ENCODE peak calls at places on chromosomes 1 and 21, in four cellular contexts. Q is H9, I is IMR-90, N is mesenchymal stem cell. U is an unnamed sample.
A peak's percentile ranks its signal among the peaks of the same experiment; 100 is the strongest.

GRCh38 chr1:244861683-244862082 is 2.7 kb downstream of the HNRNPU start:
- DNase-seq in N (no peak), I (no peak), Q (no peak), U (no peak)

GRCh38 chr1:227938911-227939790 is 8.6 kb downstream of the WNT9A start:
- DNase-seq in I (no peak), N (no peak), Q (no peak), U (no peak)

GRCh38 chr1:47985001-47985400 is 12.2 kb downstream of the TRABD2B start:
- DNase-seq in Q (no peak), N (no peak), I (no peak), U (no peak)

GRCh38 chr1:206591236-206591635 is 21.0 kb downstream of the EIF2D start:
- DNase-seq in I (no peak), Q (no peak), N (no peak), U (no peak)

GRCh38 chr1:7373251-7373650 is 397.8 kb upstream of the VAMP3 start:
- DNase-seq in Q (peak; percentile 23), I (no peak), N (no peak), U (no peak)

GRCh38 chr1:162055062-162055461 is 14.4 kb upstream of the NOS1AP start:
- DNase-seq in I (peak; percentile 87), N (peak; percentile 86), Q (no peak), U (no peak)

GRCh38 chr1:58596631-58597052 is 19.6 kb upstream of the TACSTD2 start:
- DNase-seq in I (no peak), N (no peak), Q (no peak), U (peak; percentile 52)

GRCh38 chr1:115062542-115063004 is 26.7 kb downstream of the TSPAN2 start:
- DNase-seq in Q (no peak), I (no peak), N (no peak), U (peak; percentile 20)

GRCh38 chr1:78070758-78071157 is 25.0 kb downstream of the GIPC2 start:
- DNase-seq in Q (no peak), N (no peak), I (peak; percentile 94), U (no peak)

GRCh38 chr1:178938281-178938958 is 67.5 kb upstream of the ANGPTL1 start:
- DNase-seq in Q (no peak), N (no peak), I (no peak), U (no peak)

GRCh38 chr21:35911412-35912191 is 148.7 kb downstream of the SETD4 start:
- DNase-seq in Q (no peak), N (no peak), I (no peak), U (no peak)

GRCh38 chr1:201074018-201074417 is 38.2 kb downstream of the CACNA1S start:
- DNase-seq in I (no peak), Q (no peak), N (no peak), U (peak; percentile 12)

GRCh38 chr21:35543746-35544145 is 494.6 kb upstream of the RUNX1 start:
- DNase-seq in N (no peak), Q (no peak), I (no peak), U (no peak)

GRCh38 chr21:35491114-35491513 is 442.0 kb upstream of the RUNX1 start:
- DNase-seq in Q (no peak), I (peak; percentile 10), N (peak; percentile 19), U (no peak)

GRCh38 chr1:151047925-151048644 is 534 bp downstream of the C1orf56 start:
- DNase-seq in Q (peak; percentile 87), N (peak; percentile 77), I (peak; percentile 57), U (peak; percentile 20)

GRCh38 chr1:153360190-153360589 is 2.5 kb downstream of the S100A9 start:
- DNase-seq in Q (no peak), I (no peak), N (no peak), U (no peak)

GRCh38 chr1:44237721-44238457 is 24.6 kb downstream of the DMAP1 start:
- DNase-seq in Q (peak; percentile 95), N (peak; percentile 83), I (peak; percentile 25), U (peak; percentile 36)

GRCh38 chr1:76268341-76268740 is 193.8 kb downstream of the ST6GALNAC3 start:
- DNase-seq in Q (no peak), I (no peak), N (no peak), U (no peak)

GRCh38 chr1:226702318-226702956 is 36.6 kb downstream of the ITPKB start:
- DNase-seq in I (peak; percentile 88), Q (no peak), N (peak; percentile 49), U (no peak)

GRCh38 chr1:208048904-208049303 is 138.0 kb upstream of the CD34 start:
- DNase-seq in N (no peak), Q (no peak), I (no peak), U (peak; percentile 93)

GRCh38 chr1:205922806-205923205 is 20.4 kb downstream of the SLC26A9 start:
- DNase-seq in I (no peak), N (no peak), Q (peak; percentile 5), U (no peak)

GRCh38 chr1:24289937-24290595 is 29.1 kb upstream of the GRHL3 start:
- DNase-seq in Q (no peak), N (peak; percentile 82), I (peak; percentile 81), U (no peak)

GRCh38 chr1:223001653-223002634 is 141.1 kb downstream of the TLR5 start:
- DNase-seq in I (no peak), Q (no peak), N (no peak), U (no peak)

GRCh38 chr1:161864577-161864976 is 98.5 kb downstream of the ATF6 start:
- DNase-seq in N (peak; percentile 40), I (peak; percentile 51), Q (no peak), U (no peak)

GRCh38 chr1:169548312-169548711 is 38.0 kb downstream of the F5 start:
- DNase-seq in I (no peak), N (no peak), Q (no peak), U (no peak)

GRCh38 chr1:38624341-38625039 is 235.1 kb downstream of the RRAGC start:
- DNase-seq in N (no peak), Q (no peak), I (no peak), U (no peak)

GRCh38 chr1:116766616-116767469 is 12.6 kb downstream of the CD2 start:
- DNase-seq in Q (no peak), I (no peak), N (no peak), U (peak; percentile 72)

GRCh38 chr1:245067257-245067656 is 87.5 kb upstream of the KIF26B start:
- DNase-seq in N (no peak), I (peak; percentile 55), Q (no peak), U (no peak)

GRCh38 chr1:91774520-91775203 is 111.3 kb downstream of the TGFBR3 start:
- DNase-seq in I (peak; percentile 89), N (no peak), Q (no peak), U (no peak)

GRCh38 chr21:42942244-42942643 is 16.8 kb upstream of the ERVH48-1 start:
- DNase-seq in I (no peak), Q (no peak), N (no peak), U (peak; percentile 51)

GRCh38 chr21:42941696-42942085 is 16.3 kb upstream of the ERVH48-1 start:
- DNase-seq in I (no peak), N (no peak), Q (no peak), U (peak; percentile 88)

GRCh38 chr21:42937960-42938580 is 12.6 kb upstream of the ERVH48-1 start:
- DNase-seq in N (no peak), I (no peak), Q (no peak), U (no peak)

GRCh38 chr21:42939581-42940413 is 14.4 kb upstream of the ERVH48-1 start:
- DNase-seq in N (peak; percentile 97), Q (no peak), I (peak; percentile 99), U (peak; percentile 94)
- H2BK120ac ChIP-seq in N (no peak overlapping the region), Q (no peak overlapping the region), I (peak overlapping the region; percentile 81), U (peak overlapping the region; percentile 3)

DNA sequence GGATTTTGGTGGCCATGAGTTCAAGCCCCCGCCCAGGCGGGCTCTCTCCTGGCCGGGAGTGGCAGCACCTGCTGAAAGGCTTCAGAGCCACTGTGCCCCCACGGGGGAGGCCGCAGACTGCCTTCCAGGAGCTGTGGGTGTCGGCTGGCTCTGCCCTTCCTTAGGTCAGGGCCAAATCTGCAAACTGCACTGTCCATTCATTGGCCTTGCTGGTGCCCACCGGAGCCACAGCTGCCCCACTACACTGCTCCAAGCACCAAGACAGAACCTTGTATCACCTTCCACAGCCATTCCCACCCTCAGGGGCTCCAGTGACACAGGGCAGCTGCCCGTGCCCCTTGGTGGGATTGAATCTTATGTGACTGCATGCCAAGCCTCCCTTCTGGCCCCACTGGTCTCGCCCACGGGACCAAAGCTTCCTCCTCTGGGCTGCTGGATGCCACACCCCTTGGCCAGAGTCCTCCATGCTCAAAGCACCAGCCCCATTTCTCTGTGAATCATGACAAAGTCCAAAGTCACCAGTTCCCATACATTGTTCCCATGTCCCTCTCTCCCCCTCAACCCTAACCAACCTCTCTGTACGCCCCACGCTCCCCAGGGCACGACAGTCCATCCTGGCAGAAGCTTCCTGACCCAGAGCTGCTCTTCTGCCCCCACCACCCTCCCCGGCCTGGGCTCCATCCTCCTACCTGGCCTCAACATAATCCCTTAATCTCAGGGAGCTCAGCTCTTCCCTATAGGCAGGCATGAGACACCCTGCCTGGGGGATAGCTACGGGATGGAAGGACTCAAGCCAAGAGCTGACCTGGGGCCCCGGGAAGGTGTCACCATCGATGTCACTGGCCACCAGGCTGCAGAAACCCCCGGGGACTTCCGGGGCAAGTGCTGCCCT is 20.9 kb upstream of the GPR153 start:
- DNase-seq in N (no peak), Q (no peak), I (no peak), U (no peak)
- H2AFZ ChIP-seq in N (no peak overlapping the region), Q (no peak overlapping the region), I (peak overlapping the region; percentile 51), U (no peak overlapping the region)

DNA sequence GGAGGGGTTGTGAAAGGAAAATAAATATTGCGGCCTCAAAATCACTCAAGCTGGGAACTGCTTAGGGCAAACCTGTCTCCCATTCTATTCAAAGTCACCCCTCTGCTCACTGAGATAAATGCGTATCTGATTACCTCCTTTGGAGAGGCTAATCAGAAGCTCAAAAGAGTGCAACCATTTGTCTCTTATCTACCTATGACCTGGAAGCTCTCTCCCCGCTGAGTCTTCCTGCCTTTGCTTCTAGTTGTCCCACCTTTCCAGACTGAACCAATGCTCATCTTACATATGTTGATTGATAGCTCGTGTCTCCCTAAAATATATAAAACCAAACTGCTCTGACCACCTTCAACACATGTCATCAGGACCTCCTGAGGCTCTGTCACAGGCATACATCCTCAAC is 91.6 kb upstream of the CAMK1G start:
- DNase-seq in Q (peak; percentile 5), I (no peak), N (no peak), U (no peak)
- H2BK120ac ChIP-seq in Q (no peak overlapping the region), I (no peak overlapping the region), N (no peak overlapping the region), U (no peak overlapping the region)

GRCh38 chr1:213985181-213986019 is 2.4 kb upstream of the PROX1 start:
- DNase-seq in I (no peak), N (no peak), Q (peak; percentile 57), U (peak; percentile 41)

GRCh38 chr1:213986020-213986924 is 1.5 kb upstream of the PROX1 start:
- DNase-seq in Q (no peak), N (no peak), I (no peak), U (no peak)

GRCh38 chr1:213987876-213988638 is at the start of gene PROX1:
- DNase-seq in N (peak; percentile 89), Q (peak; percentile 93), I (peak; percentile 87), U (peak; percentile 58)

GRCh38 chr1:213987422-213987875 is 324 bp upstream of the PROX1 start:
- DNase-seq in I (no peak), N (no peak), Q (no peak), U (peak; percentile 54)

DNA sequence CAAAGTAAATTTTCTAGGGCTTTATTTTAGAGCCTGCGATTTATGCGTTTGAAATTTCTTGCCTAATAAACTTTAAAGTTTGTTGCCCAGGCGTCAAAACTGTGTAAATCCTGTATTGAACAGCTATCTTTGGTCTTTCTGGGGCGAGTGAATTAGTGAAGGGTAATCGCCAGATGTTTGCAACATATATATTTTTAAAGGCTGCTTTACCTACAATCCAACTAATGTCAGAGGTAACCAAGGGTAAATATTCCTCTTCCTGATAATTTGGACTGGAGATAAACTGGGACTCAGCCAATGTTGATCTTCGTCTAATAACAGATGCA is 885 bp upstream of the PROX1 start:
- DNase-seq in N (no peak), Q (no peak), I (no peak), U (no peak)
- H2AFZ ChIP-seq in N (no peak overlapping the region), Q (no peak overlapping the region), I (no peak overlapping the region), U (no peak overlapping the region)

U was measured in trophoblast cell.